ENCODE peak calls at places on chromosomes 1 and 21, in six cellular contexts. One of them, this sample, is unnamed.

GRCh38 chr1:243341074-243341473 is 85.2 kb downstream of the SDCCAG8 start:
- DNase-seq in fibroblast of mammary gland: peak; percentile 43
- DNase-seq in A549: peak; percentile 9
- DNase-seq in AG04450: no peak
- DNase-seq in Panc1: no peak
- DNase-seq in GM12878: no peak
- DNase-seq in this sample: no peak

GRCh38 chr1:59736744-59737143 is 78.0 kb upstream of the HOOK1 start:
- DNase-seq in fibroblast of mammary gland: no peak
- DNase-seq in A549: no peak
- DNase-seq in AG04450: no peak
- DNase-seq in Panc1: no peak
- DNase-seq in GM12878: no peak
- DNase-seq in this sample: no peak

GRCh38 chr1:22889213-22889827 is 83.3 kb downstream of the LACTBL1 start:
- DNase-seq in fibroblast of mammary gland: peak; percentile 61
- DNase-seq in A549: peak; percentile 33
- DNase-seq in AG04450: no peak
- DNase-seq in Panc1: peak; percentile 53
- DNase-seq in GM12878: no peak
- DNase-seq in this sample: no peak

GRCh38 chr1:225631041-225631663 is 21.8 kb downstream of the ENAH start:
- DNase-seq in fibroblast of mammary gland: no peak
- DNase-seq in A549: no peak
- DNase-seq in AG04450: no peak
- DNase-seq in Panc1: no peak
- DNase-seq in GM12878: no peak
- DNase-seq in this sample: no peak

GRCh38 chr1:47755368-47755990 is 241.7 kb downstream of the TRABD2B start:
- DNase-seq in fibroblast of mammary gland: peak; percentile 11
- DNase-seq in A549: peak; percentile 43
- DNase-seq in AG04450: no peak
- DNase-seq in Panc1: peak; percentile 20
- DNase-seq in GM12878: no peak
- DNase-seq in this sample: peak; percentile 65

GRCh38 chr1:223417444-223417843 is 24.2 kb downstream of the CCDC185 start:
- DNase-seq in fibroblast of mammary gland: no peak
- DNase-seq in A549: no peak
- DNase-seq in AG04450: no peak
- DNase-seq in Panc1: no peak
- DNase-seq in GM12878: no peak
- DNase-seq in this sample: no peak

GRCh38 chr1:168609133-168609715 is 32.8 kb downstream of the XCL1 start:
- DNase-seq in fibroblast of mammary gland: peak; percentile 72
- DNase-seq in A549: no peak
- DNase-seq in AG04450: no peak
- DNase-seq in Panc1: no peak
- DNase-seq in GM12878: no peak
- DNase-seq in this sample: peak; percentile 46

GRCh38 chr1:44289530-44289929 is 65.5 kb downstream of the ERI3 start:
- DNase-seq in fibroblast of mammary gland: no peak
- DNase-seq in A549: no peak
- DNase-seq in AG04450: no peak
- DNase-seq in Panc1: no peak
- DNase-seq in GM12878: no peak
- DNase-seq in this sample: no peak

GRCh38 chr1:186566140-186566850 is 105.4 kb upstream of the PDC start:
- DNase-seq in fibroblast of mammary gland: peak; percentile 21
- DNase-seq in A549: peak; percentile 33
- DNase-seq in AG04450: no peak
- DNase-seq in Panc1: no peak
- DNase-seq in GM12878: no peak
- DNase-seq in this sample: no peak

GRCh38 chr1:51728611-51729155 is 111.8 kb downstream of the OSBPL9 start:
- DNase-seq in fibroblast of mammary gland: peak; percentile 16
- DNase-seq in A549: no peak
- DNase-seq in AG04450: no peak
- DNase-seq in Panc1: no peak
- DNase-seq in GM12878: no peak
- DNase-seq in this sample: no peak

GRCh38 chr1:235995511-235995910 is 69.4 kb downstream of the NID1 start:
- DNase-seq in fibroblast of mammary gland: no peak
- DNase-seq in A549: no peak
- DNase-seq in AG04450: no peak
- DNase-seq in Panc1: no peak
- DNase-seq in GM12878: no peak
- DNase-seq in this sample: no peak

GRCh38 chr1:47870946-47871750 is 126.0 kb downstream of the TRABD2B start:
- DNase-seq in fibroblast of mammary gland: no peak
- DNase-seq in A549: no peak
- DNase-seq in AG04450: no peak
- DNase-seq in Panc1: no peak
- DNase-seq in GM12878: no peak
- DNase-seq in this sample: no peak

GRCh38 chr1:27405074-27405473 is 12.7 kb downstream of the GPR3 start:
- DNase-seq in fibroblast of mammary gland: peak; percentile 56
- DNase-seq in A549: no peak
- DNase-seq in AG04450: no peak
- DNase-seq in Panc1: no peak
- DNase-seq in GM12878: no peak
- DNase-seq in this sample: peak; percentile 37

GRCh38 chr1:105137543-105138444 is 1388.1 kb downstream of the AMY1C start:
- DNase-seq in fibroblast of mammary gland: no peak
- DNase-seq in A549: peak; percentile 16
- DNase-seq in AG04450: no peak
- DNase-seq in Panc1: no peak
- DNase-seq in GM12878: no peak
- DNase-seq in this sample: peak; percentile 59

GRCh38 chr1:42721926-42722325 is 18.1 kb downstream of the CLDN19 start:
- DNase-seq in fibroblast of mammary gland: no peak
- DNase-seq in A549: no peak
- DNase-seq in AG04450: no peak
- DNase-seq in Panc1: no peak
- DNase-seq in GM12878: no peak
- DNase-seq in this sample: no peak

GRCh38 chr21:46071082-46071481 is 26.8 kb upstream of the COL6A2 start:
- DNase-seq in fibroblast of mammary gland: no peak
- DNase-seq in A549: no peak
- DNase-seq in AG04450: no peak
- DNase-seq in Panc1: no peak
- DNase-seq in GM12878: no peak
- DNase-seq in this sample: no peak

GRCh38 chr1:232428781-232429530 is 201.0 kb downstream of the SIPA1L2 start:
- DNase-seq in fibroblast of mammary gland: peak; percentile 9
- DNase-seq in A549: no peak
- DNase-seq in AG04450: peak; percentile 65
- DNase-seq in Panc1: no peak
- DNase-seq in GM12878: no peak
- DNase-seq in this sample: peak; percentile 22

GRCh38 chr1:170929835-170930554 is 5.3 kb upstream of the MROH9 start:
- DNase-seq in fibroblast of mammary gland: peak; percentile 81
- DNase-seq in A549: peak; percentile 50
- DNase-seq in AG04450: peak; percentile 33
- DNase-seq in Panc1: peak; percentile 38
- DNase-seq in GM12878: peak; percentile 11
- DNase-seq in this sample: peak; percentile 25

GRCh38 chr1:223887724-223888428 is 42.1 kb upstream of the TP53BP2 start:
- DNase-seq in fibroblast of mammary gland: peak; percentile 95
- DNase-seq in A549: peak; percentile 89
- DNase-seq in AG04450: peak; percentile 88
- DNase-seq in Panc1: peak; percentile 97
- DNase-seq in GM12878: no peak
- DNase-seq in this sample: peak; percentile 58

GRCh38 chr1:186429017-186429416 is 31.9 kb downstream of the PDC start:
- DNase-seq in fibroblast of mammary gland: no peak
- DNase-seq in A549: no peak
- DNase-seq in AG04450: no peak
- DNase-seq in Panc1: no peak
- DNase-seq in GM12878: no peak
- DNase-seq in this sample: no peak

GRCh38 chr1:229947968-229948367 is 119.1 kb upstream of the GALNT2 start:
- DNase-seq in fibroblast of mammary gland: peak; percentile 6
- DNase-seq in A549: no peak
- DNase-seq in AG04450: no peak
- DNase-seq in Panc1: no peak
- DNase-seq in GM12878: no peak
- DNase-seq in this sample: no peak

DNA sequence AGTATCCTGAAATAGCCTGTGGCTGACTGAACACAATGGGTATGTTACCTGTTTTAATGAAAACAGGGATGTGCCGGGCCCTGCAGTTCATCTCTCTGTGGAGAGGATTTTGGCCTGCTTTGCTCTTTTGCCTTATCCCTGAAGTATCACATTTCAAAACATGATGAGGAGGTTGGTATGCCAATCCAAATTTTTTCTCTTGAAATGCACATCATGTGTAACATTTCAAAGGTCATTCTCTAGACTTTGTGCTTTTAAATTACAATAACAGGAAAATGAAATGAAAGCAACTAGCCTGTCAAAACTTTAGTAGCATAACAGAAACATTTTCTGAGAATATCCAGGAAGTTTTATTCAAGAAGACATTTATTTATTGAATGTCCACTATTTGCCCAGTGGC is 118.9 kb downstream of the SLC44A5 start:
- DNase-seq in fibroblast of mammary gland: no peak
- DNase-seq in A549: no peak
- DNase-seq in AG04450: no peak
- DNase-seq in Panc1: no peak
- DNase-seq in GM12878: no peak
- DNase-seq in this sample: no peak
- TF ChIP-seq CTCF in fibroblast of mammary gland: no peak
- TF ChIP-seq CTCF in A549: no peak
- TF ChIP-seq CTCF in AG04450: no peak
- TF ChIP-seq CTCF in Panc1: no peak
- TF ChIP-seq CTCF in GM12878: no peak
- TF ChIP-seq CTCF in this sample: no peak

DNA sequence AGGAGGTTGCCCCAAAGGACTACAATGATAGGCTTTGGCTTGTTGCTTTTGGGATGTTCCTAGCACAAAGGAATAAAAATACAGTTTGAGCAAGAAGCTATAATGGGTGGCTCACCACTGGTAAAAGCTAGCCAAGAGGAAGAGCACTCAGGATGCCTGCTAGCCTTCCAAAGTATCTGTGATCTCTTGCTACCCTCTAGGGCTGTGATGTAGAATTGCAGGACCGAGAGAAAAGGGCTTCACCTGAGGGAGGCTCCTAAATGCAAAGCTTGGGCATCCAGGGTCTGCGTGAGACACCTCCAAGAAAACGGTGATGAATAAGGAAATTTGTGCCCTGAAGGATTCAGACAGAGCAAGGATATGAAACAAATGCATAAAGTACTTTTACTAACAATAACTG is 17.7 kb downstream of the IVL start:
- DNase-seq in fibroblast of mammary gland: peak; percentile 40
- DNase-seq in A549: peak; percentile 48
- DNase-seq in AG04450: no peak
- DNase-seq in Panc1: peak; percentile 10
- DNase-seq in GM12878: no peak
- DNase-seq in this sample: no peak
- TF ChIP-seq CTCF in fibroblast of mammary gland: peak; percentile 51
- TF ChIP-seq CTCF in A549: peak; percentile 51
- TF ChIP-seq CTCF in AG04450: peak; percentile 33
- TF ChIP-seq CTCF in Panc1: peak; percentile 42
- TF ChIP-seq CTCF in GM12878: peak; percentile 78
- TF ChIP-seq CTCF in this sample: no peak

DNA sequence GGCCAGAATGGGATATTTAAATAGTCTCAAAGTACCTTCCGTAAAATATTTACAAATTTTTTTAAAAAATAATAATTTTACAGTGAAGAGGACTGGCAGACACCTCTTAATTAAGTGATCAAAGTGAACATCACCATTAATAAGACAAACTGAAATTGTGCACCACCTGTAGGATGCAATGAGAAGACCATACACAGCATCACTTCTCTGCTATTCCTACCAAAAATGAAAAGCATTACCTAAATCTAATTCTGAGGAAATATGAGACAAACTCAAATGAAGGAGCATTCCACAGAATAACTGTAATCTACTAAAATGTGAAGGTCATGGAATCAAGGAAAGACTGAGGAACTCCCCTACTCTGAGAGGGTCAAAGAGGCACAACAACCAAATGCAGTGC is 68.2 kb upstream of the PRDX6 start:
- DNase-seq in fibroblast of mammary gland: no peak
- DNase-seq in A549: no peak
- DNase-seq in AG04450: no peak
- DNase-seq in Panc1: no peak
- DNase-seq in GM12878: no peak
- DNase-seq in this sample: no peak
- TF ChIP-seq CTCF in fibroblast of mammary gland: peak; percentile 4
- TF ChIP-seq CTCF in A549: no peak
- TF ChIP-seq CTCF in AG04450: peak; percentile 13
- TF ChIP-seq CTCF in Panc1: no peak
- TF ChIP-seq CTCF in GM12878: peak; percentile 33
- TF ChIP-seq CTCF in this sample: no peak

GRCh38 chr1:16075337-16076002 is 2.0 kb upstream of the FAM131C start:
- DNase-seq in fibroblast of mammary gland: peak; percentile 90
- DNase-seq in A549: no peak
- DNase-seq in AG04450: peak; percentile 51
- DNase-seq in Panc1: no peak
- DNase-seq in GM12878: no peak
- DNase-seq in this sample: no peak

GRCh38 chr1:16072095-16072494 is 1.4 kb downstream of the FAM131C start:
- DNase-seq in fibroblast of mammary gland: no peak
- DNase-seq in A549: no peak
- DNase-seq in AG04450: no peak
- DNase-seq in Panc1: no peak
- DNase-seq in GM12878: no peak
- DNase-seq in this sample: no peak

GRCh38 chr1:16074217-16074616 is 766 bp upstream of the FAM131C start:
- DNase-seq in fibroblast of mammary gland: no peak
- DNase-seq in A549: no peak
- DNase-seq in AG04450: no peak
- DNase-seq in Panc1: no peak
- DNase-seq in GM12878: no peak
- DNase-seq in this sample: no peak

GRCh38 chr1:16072616-16073484 is 601 bp downstream of the FAM131C start:
- DNase-seq in fibroblast of mammary gland: no peak
- DNase-seq in A549: no peak
- DNase-seq in AG04450: no peak
- DNase-seq in Panc1: no peak
- DNase-seq in GM12878: no peak
- DNase-seq in this sample: peak; percentile 48

DNA sequence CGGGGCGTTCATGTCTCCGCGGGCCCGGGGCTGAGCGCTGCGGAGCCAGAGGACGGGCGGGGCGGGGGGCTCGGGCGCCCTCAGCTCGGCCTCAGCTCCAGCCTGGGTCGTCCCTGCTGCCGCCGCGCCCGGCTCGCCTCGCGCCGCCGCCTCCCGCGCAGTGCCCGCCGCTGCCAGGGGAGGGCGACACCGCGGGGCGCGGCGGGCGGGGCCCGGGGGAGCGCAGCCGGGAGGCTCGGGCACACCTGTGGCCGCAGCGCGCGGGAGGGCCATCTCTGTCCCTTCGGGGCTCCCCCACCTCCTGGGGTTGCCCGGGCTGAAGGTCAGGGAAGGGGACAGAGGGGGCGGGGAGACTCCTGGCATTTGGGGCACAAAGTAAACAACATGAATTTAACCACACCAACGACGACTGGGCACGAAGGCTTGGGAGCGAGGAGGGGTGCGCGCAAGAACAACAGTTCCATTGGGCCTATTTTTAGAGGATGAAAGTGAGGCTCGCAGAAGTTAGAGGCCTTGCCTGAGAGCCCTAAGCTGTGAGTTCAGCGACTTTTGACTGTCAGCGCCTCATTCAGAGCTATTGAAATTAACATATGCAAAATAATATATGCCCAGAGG is at the start of gene FAM131C:
- DNase-seq in fibroblast of mammary gland: no peak
- DNase-seq in A549: peak; percentile 46
- DNase-seq in AG04450: no peak
- DNase-seq in Panc1: no peak
- DNase-seq in GM12878: no peak
- DNase-seq in this sample: peak; percentile 67
- TF ChIP-seq CTCF in fibroblast of mammary gland: no peak
- TF ChIP-seq CTCF in A549: peak; percentile 65
- TF ChIP-seq CTCF in AG04450: peak; percentile 13
- TF ChIP-seq CTCF in Panc1: peak; percentile 97
- TF ChIP-seq CTCF in GM12878: peak; percentile 33
- TF ChIP-seq CTCF in this sample: no peak

This sample was measured in nephron progenitor cell.